ENCODE peak calls at places on chromosomes 16 and 17, in ten cellular contexts. K is NCI-H345; H is AG08395; Q is anterior cingulate cortex; O is SK-N-MC; Z is stomach; A is ACHN; Y is dorsolateral prefrontal cortex; I is NK-92 treated with Interleukin-12 subunit alpha and Interleukin-12 subunit beta, amount 100 ng/mL, for 24 hours; E is cardiac fibroblast. G is an unnamed sample.

GRCh38 chr17:38663125-38663751 is 11.5 kb downstream of the EPOP start:
- DNase-seq in K (peak; percentile 76), H (peak; percentile 52), Q (peak; percentile 35), O (no peak), Z (peak; percentile 76), A (peak; percentile 84), Y (peak; percentile 77), I (peak; percentile 35), E (peak; percentile 46), G (peak; percentile 78)

GRCh38 chr17:6420173-6420641 is 14.7 kb downstream of the AIPL1 start:
- DNase-seq in K (peak; percentile 56), H (peak; percentile 11), Q (peak; percentile 4), O (no peak), Z (no peak), A (no peak), Y (no peak), I (no peak), E (peak; percentile 39), G (peak; percentile 39)

GRCh38 chr17:47820023-47820789 is 1.4 kb downstream of the OSBPL7 start:
- DNase-seq in K (no peak), H (no peak), Q (no peak), O (no peak), Z (peak; percentile 81), A (no peak), Y (no peak), I (no peak), E (no peak), G (no peak)

GRCh38 chr16:50298075-50298460 is 31.7 kb downstream of the ADCY7 start:
- DNase-seq in K (no peak), H (no peak), Q (no peak), O (no peak), Z (no peak), A (no peak), Y (no peak), I (no peak), E (no peak), G (no peak)

GRCh38 chr17:72477529-72477928 is 356.7 kb downstream of the SOX9 start:
- DNase-seq in K (peak; percentile 77), H (no peak), Q (no peak), O (no peak), Z (peak; percentile 78), A (no peak), Y (no peak), I (no peak), E (no peak), G (no peak)

GRCh38 chr17:5539286-5539685 is 45.0 kb downstream of the NLRP1 start:
- DNase-seq in K (no peak), H (no peak), Q (no peak), O (no peak), Z (no peak), A (no peak), Y (no peak), I (no peak), E (no peak), G (no peak)

GRCh38 chr17:82334622-82335394 is 1.2 kb upstream of the SECTM1 start:
- DNase-seq in K (no peak), H (no peak), Q (no peak), O (no peak), Z (no peak), A (peak; percentile 33), Y (no peak), I (no peak), E (peak; percentile 19), G (no peak)

GRCh38 chr16:9061358-9061813 is 30.1 kb upstream of the HAPSTR1 start:
- DNase-seq in K (no peak), H (no peak), Q (no peak), O (no peak), Z (no peak), A (no peak), Y (peak; percentile 64), I (no peak), E (peak; percentile 38), G (no peak)

GRCh38 chr16:24634919-24635318 is 94.5 kb upstream of the TNRC6A start:
- DNase-seq in K (no peak), H (no peak), Q (no peak), O (no peak), Z (no peak), A (no peak), Y (no peak), I (no peak), E (no peak), G (no peak)

GRCh38 chr16:81921415-81921814 is 89.9 kb downstream of the SDR42E1 start:
- DNase-seq in K (no peak), H (no peak), Q (no peak), O (no peak), Z (peak; percentile 31), A (no peak), Y (no peak), I (no peak), E (no peak), G (no peak)

G was measured in AG20443.